ENCODE peak calls at places on chromosomes 7 and 10, in eight cellular contexts. One of them, this sample, is unnamed. For H3K4me1, the result is how much of the 10 kb centered on the place peaks cover.

GRCh38 chr7:151080091-151080521 is 503 bp downstream of the FASTK start:
- DNase-seq in tibial artery: no peak
- DNase-seq in psoas muscle: peak
- DNase-seq in PC-9: no peak
- DNase-seq in trophoblast cell: peak
- DNase-seq in breast epithelium: no peak
- DNase-seq in pancreas: no peak
- DNase-seq in ovary: no peak
- DNase-seq in this sample: peak

GRCh38 chr10:34098817-34099567 is 716.1 kb downstream of the PARD3 start:
- DNase-seq in tibial artery: no peak
- DNase-seq in psoas muscle: no peak
- DNase-seq in PC-9: no peak
- DNase-seq in trophoblast cell: no peak
- DNase-seq in breast epithelium: no peak
- DNase-seq in pancreas: no peak
- DNase-seq in ovary: no peak
- DNase-seq in this sample: no peak

GRCh38 chr7:57179776-57180415 is 47.7 kb upstream of the ZNF479 start:
- DNase-seq in tibial artery: no peak
- DNase-seq in psoas muscle: no peak
- DNase-seq in PC-9: no peak
- DNase-seq in trophoblast cell: no peak
- DNase-seq in breast epithelium: no peak
- DNase-seq in pancreas: no peak
- DNase-seq in ovary: no peak
- DNase-seq in this sample: no peak

GRCh38 chr7:35758421-35758820 is 42.4 kb upstream of the SEPTIN7 start:
- DNase-seq in tibial artery: no peak
- DNase-seq in psoas muscle: no peak
- DNase-seq in PC-9: no peak
- DNase-seq in trophoblast cell: no peak
- DNase-seq in breast epithelium: no peak
- DNase-seq in pancreas: no peak
- DNase-seq in ovary: no peak
- DNase-seq in this sample: peak

GRCh38 chr7:74043523-74043951 is 15.6 kb downstream of the ELN start:
- DNase-seq in tibial artery: no peak
- DNase-seq in psoas muscle: no peak
- DNase-seq in PC-9: no peak
- DNase-seq in trophoblast cell: no peak
- DNase-seq in breast epithelium: no peak
- DNase-seq in pancreas: peak
- DNase-seq in ovary: no peak
- DNase-seq in this sample: no peak

GRCh38 chr10:113549856-113550255 is 3.0 kb upstream of the HABP2 start:
- DNase-seq in tibial artery: no peak
- DNase-seq in psoas muscle: no peak
- DNase-seq in PC-9: no peak
- DNase-seq in trophoblast cell: no peak
- DNase-seq in breast epithelium: no peak
- DNase-seq in pancreas: no peak
- DNase-seq in ovary: no peak
- DNase-seq in this sample: no peak

GRCh38 chr7:81618400-81619014 is 151.3 kb downstream of the HGF start:
- DNase-seq in tibial artery: no peak
- DNase-seq in psoas muscle: no peak
- DNase-seq in PC-9: peak
- DNase-seq in trophoblast cell: peak
- DNase-seq in breast epithelium: no peak
- DNase-seq in pancreas: no peak
- DNase-seq in ovary: no peak
- DNase-seq in this sample: no peak

GRCh38 chr10:86950349-86950748 is 7.1 kb downstream of the MMRN2 start:
- DNase-seq in tibial artery: peak
- DNase-seq in psoas muscle: no peak
- DNase-seq in PC-9: no peak
- DNase-seq in trophoblast cell: no peak
- DNase-seq in breast epithelium: no peak
- DNase-seq in pancreas: no peak
- DNase-seq in ovary: no peak
- DNase-seq in this sample: no peak

GRCh38 chr10:109287858-109288257 is 635.5 kb downstream of the XPNPEP1 start:
- DNase-seq in tibial artery: no peak
- DNase-seq in psoas muscle: no peak
- DNase-seq in PC-9: no peak
- DNase-seq in trophoblast cell: no peak
- DNase-seq in breast epithelium: no peak
- DNase-seq in pancreas: no peak
- DNase-seq in ovary: no peak
- DNase-seq in this sample: no peak

GRCh38 chr7:24401628-24402593 is 117.9 kb downstream of the NPY start:
- DNase-seq in tibial artery: no peak
- DNase-seq in psoas muscle: no peak
- DNase-seq in PC-9: no peak
- DNase-seq in trophoblast cell: peak
- DNase-seq in breast epithelium: no peak
- DNase-seq in pancreas: no peak
- DNase-seq in ovary: no peak
- DNase-seq in this sample: peak

GRCh38 chr7:137539111-137539715 is 195.7 kb upstream of the PTN start:
- DNase-seq in tibial artery: no peak
- DNase-seq in psoas muscle: no peak
- DNase-seq in PC-9: peak
- DNase-seq in trophoblast cell: no peak
- DNase-seq in breast epithelium: no peak
- DNase-seq in pancreas: no peak
- DNase-seq in ovary: no peak
- DNase-seq in this sample: no peak

GRCh38 chr7:50266893-50267386 is 37.6 kb upstream of the IKZF1 start:
- DNase-seq in tibial artery: no peak
- DNase-seq in psoas muscle: no peak
- DNase-seq in PC-9: no peak
- DNase-seq in trophoblast cell: no peak
- DNase-seq in breast epithelium: no peak
- DNase-seq in pancreas: no peak
- DNase-seq in ovary: no peak
- DNase-seq in this sample: peak

GRCh38 chr7:156034397-156034796 is 222.1 kb upstream of the SHH start:
- DNase-seq in tibial artery: no peak
- DNase-seq in psoas muscle: no peak
- DNase-seq in PC-9: no peak
- DNase-seq in trophoblast cell: peak
- DNase-seq in breast epithelium: no peak
- DNase-seq in pancreas: no peak
- DNase-seq in ovary: no peak
- DNase-seq in this sample: no peak

GRCh38 chr7:112547916-112548315 is 67.1 kb downstream of the LSMEM1 start:
- DNase-seq in tibial artery: no peak
- DNase-seq in psoas muscle: no peak
- DNase-seq in PC-9: no peak
- DNase-seq in trophoblast cell: no peak
- DNase-seq in breast epithelium: no peak
- DNase-seq in pancreas: no peak
- DNase-seq in ovary: no peak
- DNase-seq in this sample: no peak

GRCh38 chr7:70856889-70857511 is 274.9 kb upstream of the GALNT17 start:
- DNase-seq in tibial artery: peak
- DNase-seq in psoas muscle: peak
- DNase-seq in PC-9: peak
- DNase-seq in trophoblast cell: peak
- DNase-seq in breast epithelium: peak
- DNase-seq in pancreas: peak
- DNase-seq in ovary: peak
- DNase-seq in this sample: peak

DNA sequence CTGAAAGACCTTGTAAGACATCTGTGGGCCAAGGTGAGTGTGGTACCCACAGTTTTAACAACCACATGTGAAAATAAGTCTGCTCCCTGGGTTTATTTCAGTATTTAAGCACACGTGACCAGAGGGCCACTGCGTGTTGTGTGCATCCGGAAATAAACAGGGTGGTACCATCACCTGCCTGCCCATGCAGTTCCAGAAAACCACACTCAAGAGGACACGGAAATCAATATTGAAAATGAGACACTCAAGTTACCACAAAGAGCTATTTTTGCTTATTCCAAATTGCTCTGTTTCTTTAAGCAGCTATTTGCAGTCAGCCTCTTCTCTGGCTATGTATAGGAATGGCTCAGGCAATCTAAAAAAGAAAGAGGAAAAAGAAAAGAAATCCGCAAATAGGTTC is 71.8 kb upstream of the LOXL4 start:
- DNase-seq in tibial artery: no peak
- DNase-seq in psoas muscle: no peak
- DNase-seq in PC-9: no peak
- DNase-seq in trophoblast cell: no peak
- DNase-seq in breast epithelium: no peak
- DNase-seq in pancreas: no peak
- DNase-seq in ovary: no peak
- DNase-seq in this sample: no peak
- H3K27ac ChIP-seq in tibial artery: no peak
- H3K27ac ChIP-seq in psoas muscle: peak
- H3K27ac ChIP-seq in PC-9: no peak
- H3K27ac ChIP-seq in trophoblast cell: no peak
- H3K27ac ChIP-seq in breast epithelium: no peak
- H3K27ac ChIP-seq in pancreas: no peak
- H3K27ac ChIP-seq in ovary: no peak
- H3K27ac ChIP-seq in this sample: no peak

GRCh38 chr7:2510909-2511768 is 8.4 kb upstream of the LFNG start:
- DNase-seq in tibial artery: no peak
- DNase-seq in psoas muscle: peak
- DNase-seq in PC-9: no peak
- DNase-seq in trophoblast cell: no peak
- DNase-seq in breast epithelium: no peak
- DNase-seq in pancreas: no peak
- DNase-seq in ovary: no peak
- DNase-seq in this sample: no peak
- H3K4me3 ChIP-seq in tibial artery: no peak
- H3K4me3 ChIP-seq in psoas muscle: no peak
- H3K4me3 ChIP-seq in PC-9: no peak
- H3K4me3 ChIP-seq in trophoblast cell: no peak
- H3K4me3 ChIP-seq in breast epithelium: peak
- H3K4me3 ChIP-seq in pancreas: no peak
- H3K4me3 ChIP-seq in ovary: no peak
- H3K4me3 ChIP-seq in this sample: no peak

DNA sequence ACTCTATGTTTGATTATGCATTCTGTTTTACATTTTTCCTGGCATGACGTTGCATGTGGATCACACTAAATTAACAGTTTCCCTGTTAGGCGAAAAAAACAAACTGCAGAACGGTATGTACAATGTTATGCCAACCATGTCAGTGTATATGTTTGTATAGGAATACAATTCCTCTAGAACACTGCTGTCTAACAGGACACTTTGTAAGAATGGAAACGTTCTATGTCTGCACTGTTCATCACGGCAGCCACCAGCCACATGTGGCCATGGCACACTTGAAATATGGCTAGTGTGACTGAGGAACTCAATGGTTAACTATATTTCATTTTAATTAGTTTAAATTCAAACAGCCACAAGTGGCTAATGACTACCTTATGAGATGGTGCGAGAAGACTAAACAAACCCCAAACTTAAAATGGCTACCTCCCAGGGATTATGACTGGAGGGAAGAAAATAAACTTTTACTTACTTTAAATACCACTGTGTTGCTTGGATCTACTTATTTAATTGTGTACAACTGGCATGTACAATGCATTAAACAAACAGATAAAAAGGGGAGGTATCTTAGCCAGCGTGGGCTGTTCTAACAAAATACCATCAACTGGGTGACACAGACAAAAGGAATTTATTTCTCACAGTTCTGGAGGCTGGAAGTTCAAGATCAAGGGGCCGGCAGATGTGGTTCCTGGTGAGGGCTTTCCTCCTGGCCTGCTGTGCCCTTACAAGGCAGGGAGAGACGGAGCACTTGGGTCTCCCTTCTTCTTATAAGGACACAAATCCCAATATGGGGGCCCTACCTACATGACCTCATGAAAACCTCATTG is 281.3 kb upstream of the KLF14 start:
- DNase-seq in tibial artery: no peak
- DNase-seq in psoas muscle: no peak
- DNase-seq in PC-9: peak
- DNase-seq in trophoblast cell: peak
- DNase-seq in breast epithelium: no peak
- DNase-seq in pancreas: no peak
- DNase-seq in ovary: no peak
- DNase-seq in this sample: no peak
- H3K4me1 ChIP-seq in tibial artery: under half
- H3K4me1 ChIP-seq in psoas muscle: half or more
- H3K4me1 ChIP-seq in PC-9: half or more
- H3K4me1 ChIP-seq in trophoblast cell: under half
- H3K4me1 ChIP-seq in breast epithelium: under half
- H3K4me1 ChIP-seq in pancreas: under half
- H3K4me1 ChIP-seq in ovary: under half
- H3K4me1 ChIP-seq in this sample: under half

GRCh38 chr10:84158061-84158460 is 15.5 kb upstream of the GPR15LG start:
- DNase-seq in tibial artery: no peak
- DNase-seq in psoas muscle: no peak
- DNase-seq in PC-9: no peak
- DNase-seq in trophoblast cell: no peak
- DNase-seq in breast epithelium: no peak
- DNase-seq in pancreas: no peak
- DNase-seq in ovary: no peak
- DNase-seq in this sample: no peak

GRCh38 chr10:84156009-84156408 is 16.7 kb downstream of the GHITM start:
- DNase-seq in tibial artery: no peak
- DNase-seq in psoas muscle: no peak
- DNase-seq in PC-9: no peak
- DNase-seq in trophoblast cell: no peak
- DNase-seq in breast epithelium: no peak
- DNase-seq in pancreas: no peak
- DNase-seq in ovary: no peak
- DNase-seq in this sample: no peak

GRCh38 chr10:84155521-84155920 is 16.2 kb downstream of the GHITM start:
- DNase-seq in tibial artery: no peak
- DNase-seq in psoas muscle: no peak
- DNase-seq in PC-9: no peak
- DNase-seq in trophoblast cell: peak
- DNase-seq in breast epithelium: no peak
- DNase-seq in pancreas: no peak
- DNase-seq in ovary: no peak
- DNase-seq in this sample: no peak

GRCh38 chr10:84158549-84158948 is 15.1 kb upstream of the GPR15LG start:
- DNase-seq in tibial artery: no peak
- DNase-seq in psoas muscle: no peak
- DNase-seq in PC-9: no peak
- DNase-seq in trophoblast cell: no peak
- DNase-seq in breast epithelium: no peak
- DNase-seq in pancreas: no peak
- DNase-seq in ovary: no peak
- DNase-seq in this sample: no peak

DNA sequence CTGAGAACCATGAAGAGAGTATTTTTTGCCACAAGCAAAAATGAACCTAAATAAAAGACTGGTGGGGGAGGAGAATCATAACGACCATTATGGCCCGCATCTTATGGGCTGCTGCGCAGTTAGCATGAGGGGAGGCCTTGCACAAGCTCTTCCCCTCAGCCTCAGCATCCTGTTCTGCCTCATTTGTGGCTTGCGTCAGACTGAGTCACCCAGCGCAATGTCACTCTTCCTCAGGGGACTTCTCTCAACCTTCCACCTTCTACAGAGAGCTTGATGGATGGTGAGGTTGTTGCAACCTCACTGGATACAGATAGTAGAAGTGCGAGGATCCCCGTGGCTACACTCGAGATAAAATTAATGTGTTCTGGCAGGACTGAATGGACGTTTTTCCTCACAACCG is 16.8 kb upstream of the GPR15LG start:
- DNase-seq in tibial artery: no peak
- DNase-seq in psoas muscle: peak
- DNase-seq in PC-9: no peak
- DNase-seq in trophoblast cell: peak
- DNase-seq in breast epithelium: no peak
- DNase-seq in pancreas: no peak
- DNase-seq in ovary: no peak
- DNase-seq in this sample: no peak
- H3K27ac ChIP-seq in tibial artery: no peak
- H3K27ac ChIP-seq in psoas muscle: no peak
- H3K27ac ChIP-seq in PC-9: no peak
- H3K27ac ChIP-seq in trophoblast cell: no peak
- H3K27ac ChIP-seq in breast epithelium: no peak
- H3K27ac ChIP-seq in pancreas: no peak
- H3K27ac ChIP-seq in ovary: no peak
- H3K27ac ChIP-seq in this sample: no peak